ENCODE peak calls at places on chromosomes 1 and 21, in six cellular contexts. A, P, H, M, R and Z are unnamed samples.

GRCh38 chr1:21335088-21335678 is 44.9 kb upstream of the ECE1 start:
- DNase-seq in A (no peak), P (no peak), H (no peak), M (no peak), R (peak; percentile 60), Z (no peak)

GRCh38 chr1:39360726-39361125 is 130.7 kb upstream of the BMP8A start:
- DNase-seq in A (no peak), P (no peak), H (no peak), M (no peak), R (no peak), Z (no peak)

GRCh38 chr1:160522622-160523345 is at the start of gene SLAMF6:
- DNase-seq in A (peak; percentile 39), P (no peak), H (no peak), M (peak; percentile 77), R (no peak), Z (no peak)

GRCh38 chr1:239428311-239428710 is 41.9 kb downstream of the CHRM3 start:
- DNase-seq in A (no peak), P (no peak), H (no peak), M (no peak), R (no peak), Z (no peak)

GRCh38 chr1:164188507-164188906 is 370.5 kb upstream of the PBX1 start:
- DNase-seq in A (no peak), P (no peak), H (no peak), M (no peak), R (peak; percentile 2), Z (no peak)

GRCh38 chr1:209218113-209218512 is 365.4 kb upstream of the CAMK1G start:
- DNase-seq in A (no peak), P (no peak), H (no peak), M (no peak), R (no peak), Z (no peak)

GRCh38 chr1:58500036-58500435 is 46.5 kb downstream of the OMA1 start:
- DNase-seq in A (no peak), P (no peak), H (no peak), M (no peak), R (no peak), Z (no peak)

GRCh38 chr1:67732750-67733151 is 47.8 kb downstream of the GADD45A start:
- DNase-seq in A (no peak), P (no peak), H (no peak), M (peak; percentile 46), R (no peak), Z (no peak)

GRCh38 chr1:14572861-14573260 is 25.6 kb upstream of the KAZN start:
- DNase-seq in A (no peak), P (no peak), H (no peak), M (no peak), R (no peak), Z (no peak)

GRCh38 chr21:42386034-42386591 is 9.7 kb downstream of the TMPRSS3 start:
- DNase-seq in A (no peak), P (no peak), H (no peak), M (no peak), R (no peak), Z (no peak)

GRCh38 chr1:78472251-78472620 is 18.5 kb upstream of the PTGFR start:
- DNase-seq in A (no peak), P (no peak), H (no peak), M (no peak), R (no peak), Z (no peak)

GRCh38 chr1:109886827-109887226 is 23.8 kb upstream of the CSF1 start:
- DNase-seq in A (no peak), P (no peak), H (no peak), M (no peak), R (no peak), Z (no peak)

GRCh38 chr1:184061396-184062003 is 10.0 kb downstream of the TSEN15 start:
- DNase-seq in A (no peak), P (peak; percentile 31), H (no peak), M (no peak), R (peak; percentile 39), Z (no peak)

GRCh38 chr1:67759692-67760029 is 73.6 kb downstream of the GNG12 start:
- DNase-seq in A (no peak), P (no peak), H (no peak), M (no peak), R (no peak), Z (no peak)

GRCh38 chr1:44786138-44786840 is 1.7 kb downstream of the BEST4 start:
- DNase-seq in A (peak; percentile 64), P (peak; percentile 75), H (peak; percentile 54), M (peak; percentile 27), R (peak; percentile 89), Z (peak; percentile 86)

GRCh38 chr1:190444464-190444863 is 33.2 kb downstream of the BRINP3 start:
- DNase-seq in A (no peak), P (no peak), H (no peak), M (no peak), R (peak; percentile 4), Z (no peak)

GRCh38 chr1:88855986-88856385 is 35.4 kb downstream of the GTF2B start:
- DNase-seq in A (no peak), P (no peak), H (no peak), M (no peak), R (no peak), Z (no peak)

GRCh38 chr1:176102243-176102642 is 104.8 kb downstream of the COP1 start:
- DNase-seq in A (no peak), P (no peak), H (no peak), M (no peak), R (no peak), Z (no peak)

GRCh38 chr1:47569681-47570470 is 132.0 kb downstream of the FOXD2 start:
- DNase-seq in A (no peak), P (peak; percentile 84), H (peak; percentile 72), M (no peak), R (peak; percentile 82), Z (no peak)

GRCh38 chr1:75203415-75204277 is 69.5 kb downstream of the LHX8 start:
- DNase-seq in A (no peak), P (peak; percentile 61), H (no peak), M (peak; percentile 64), R (peak; percentile 76), Z (peak; percentile 33)

GRCh38 chr1:237258871-237259270 is 216.9 kb downstream of the RYR2 start:
- DNase-seq in A (no peak), P (no peak), H (no peak), M (no peak), R (no peak), Z (peak; percentile 66)

GRCh38 chr1:218592688-218593087 is 247.6 kb downstream of the TGFB2 start:
- DNase-seq in A (no peak), P (peak; percentile 39), H (no peak), M (no peak), R (no peak), Z (no peak)

GRCh38 chr1:93681095-93681548 is 515 bp downstream of the BCAR3 start:
- DNase-seq in A (no peak), P (no peak), H (no peak), M (no peak), R (no peak), Z (peak; percentile 76)

GRCh38 chr1:192160186-192160585 is 1.9 kb downstream of the RGS18 start:
- DNase-seq in A (no peak), P (no peak), H (no peak), M (no peak), R (no peak), Z (no peak)

GRCh38 chr1:45585496-45586075 is 1.7 kb downstream of the NASP start:
- DNase-seq in A (no peak), P (no peak), H (no peak), M (no peak), R (no peak), Z (no peak)

GRCh38 chr1:3651939-3652537 is at the start of gene TP73:
- DNase-seq in A (no peak), P (no peak), H (no peak), M (peak; percentile 53), R (peak; percentile 43), Z (peak; percentile 88)

GRCh38 chr1:200022239-200022804 is 5.2 kb upstream of the NR5A2 start:
- DNase-seq in A (no peak), P (peak; percentile 90), H (no peak), M (no peak), R (no peak), Z (no peak)

GRCh38 chr1:43061803-43062202 is 103.1 kb upstream of the SLC2A1 start:
- DNase-seq in A (no peak), P (no peak), H (no peak), M (no peak), R (no peak), Z (no peak)

GRCh38 chr1:64680601-64681000 is 64.3 kb upstream of the RAVER2 start:
- DNase-seq in A (no peak), P (no peak), H (no peak), M (no peak), R (no peak), Z (no peak)

GRCh38 chr1:32242341-32242851 is 4.6 kb upstream of the FAM167B start:
- DNase-seq in A (no peak), P (peak; percentile 32), H (no peak), M (no peak), R (peak; percentile 46), Z (peak; percentile 66)

GRCh38 chr1:2213576-2214505 is 14.3 kb upstream of the SKI start:
- DNase-seq in A (no peak), P (no peak), H (peak; percentile 70), M (no peak), R (no peak), Z (no peak)

GRCh38 chr21:30408782-30409494 is 13.1 kb downstream of the KRTAP13-1 start:
- DNase-seq in A (no peak), P (peak; percentile 72), H (peak; percentile 74), M (peak; percentile 68), R (peak; percentile 96), Z (peak; percentile 49)
- TF ChIP-seq CTCF in A (no peak), P (no peak), H (peak; percentile 67), M (peak; percentile 61), R (peak; percentile 86), Z (peak; percentile 70)

GRCh38 chr1:234545512-234546386 is 64.2 kb downstream of the IRF2BP2 start:
- DNase-seq in A (no peak), P (peak; percentile 24), H (no peak), M (no peak), R (no peak), Z (no peak)
- H3K4me3 ChIP-seq in A (no peak overlapping the region), P (no peak overlapping the region), H (no peak overlapping the region), M (no peak overlapping the region), R (no peak overlapping the region), Z (no peak overlapping the region)

DNA sequence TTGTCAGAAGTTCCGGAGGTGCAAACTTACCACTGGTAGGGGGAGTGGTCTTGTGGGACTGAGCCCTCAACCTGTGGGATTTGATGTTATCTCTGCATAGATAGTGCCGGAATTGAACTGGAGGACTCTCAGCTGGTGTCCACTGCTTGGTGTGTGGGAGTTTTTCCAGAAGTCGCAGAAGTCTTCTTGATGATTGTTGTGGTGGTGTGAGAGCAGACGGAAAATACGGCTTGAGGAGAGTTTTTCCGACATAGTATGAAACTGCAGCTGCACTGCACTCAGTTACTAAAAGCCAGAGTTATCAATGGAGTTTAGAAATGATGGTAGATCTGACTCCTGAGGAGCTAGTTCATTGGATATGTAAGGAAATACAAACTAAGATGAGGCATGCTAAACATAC is 14.9 kb downstream of the RGS5 start:
- DNase-seq in A (no peak), P (no peak), H (no peak), M (no peak), R (no peak), Z (no peak)
- TF ChIP-seq CTCF in A (no peak), P (no peak), H (no peak), M (no peak), R (no peak), Z (no peak)

DNA sequence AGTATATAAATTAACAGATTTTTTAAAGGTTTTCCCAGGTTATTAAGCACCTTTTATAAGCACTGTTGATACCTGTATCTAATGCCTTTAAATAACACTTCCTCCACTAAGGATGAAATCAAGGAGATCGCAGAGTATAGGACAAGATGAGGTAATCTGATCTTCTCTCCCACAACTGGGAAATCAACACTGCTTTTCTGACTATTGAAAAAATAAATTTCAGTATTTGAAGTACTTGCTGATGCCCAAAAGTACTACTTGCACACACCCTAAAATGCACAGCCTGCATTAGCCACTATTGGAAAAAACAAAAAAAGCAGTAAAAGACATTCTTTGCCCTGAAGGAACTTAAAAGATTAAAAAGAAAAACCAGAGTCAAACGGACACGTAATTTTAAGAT is 48.6 kb downstream of the PUM1 start:
- DNase-seq in A (no peak), P (no peak), H (no peak), M (no peak), R (no peak), Z (no peak)
- H3K4me3 ChIP-seq in A (no peak overlapping the region), P (no peak overlapping the region), H (no peak overlapping the region), M (no peak overlapping the region), R (no peak overlapping the region), Z (no peak overlapping the region)